ENCODE peak calls at places on chromosomes 7 and 10, in six cellular contexts. Y is hepatocyte, G is neural progenitor cell, P is OCI-LY7, J is GM23338, F is GM23248. D is an unnamed sample.

GRCh38 chr10:93999401-93999851 is 5.7 kb downstream of the PLCE1 start:
- DNase-seq in Y (peak; percentile 50), G (peak; percentile 14), P (no peak), J (peak; percentile 44), F (peak; percentile 83), D (no peak)

GRCh38 chr7:157874870-157875229 is 538.0 kb downstream of the DNAJB6 start:
- DNase-seq in Y (no peak), G (no peak), P (no peak), J (no peak), F (no peak), D (no peak)

GRCh38 chr7:35477609-35478008 is 217.3 kb downstream of the HERPUD2 start:
- DNase-seq in Y (no peak), G (no peak), P (no peak), J (peak; percentile 54), F (no peak), D (no peak)

GRCh38 chr7:21996641-21997040 is 50.9 kb upstream of the CDCA7L start:
- DNase-seq in Y (no peak), G (no peak), P (no peak), J (no peak), F (peak; percentile 33), D (peak; percentile 21)

GRCh38 chr10:22365644-22366565 is 20.6 kb downstream of the SPAG6 start:
- DNase-seq in Y (no peak), G (no peak), P (no peak), J (no peak), F (peak; percentile 50), D (no peak)

GRCh38 chr10:123781956-123782500 is 109.6 kb downstream of the CPXM2 start:
- DNase-seq in Y (no peak), G (peak; percentile 48), P (no peak), J (peak; percentile 18), F (no peak), D (no peak)

GRCh38 chr7:127250312-127251047 is 2.3 kb downstream of the GRM8 start:
- DNase-seq in Y (no peak), G (no peak), P (peak; percentile 2), J (no peak), F (peak; percentile 10), D (peak; percentile 13)

GRCh38 chr10:130076681-130077080 is 33.9 kb downstream of the C10orf143 start:
- DNase-seq in Y (no peak), G (no peak), P (no peak), J (no peak), F (no peak), D (no peak)

GRCh38 chr7:26061340-26062239 is 90.4 kb upstream of the NFE2L3 start:
- DNase-seq in Y (peak; percentile 86), G (peak; percentile 84), P (peak; percentile 75), J (peak; percentile 95), F (peak; percentile 62), D (peak; percentile 80)

GRCh38 chr7:90690159-90690858 is 94.2 kb downstream of the CDK14 start:
- DNase-seq in Y (no peak), G (no peak), P (peak; percentile 51), J (no peak), F (no peak), D (no peak)

GRCh38 chr10:50809596-50809995 is 69.9 kb downstream of the ASAH2B start:
- DNase-seq in Y (no peak), G (no peak), P (no peak), J (no peak), F (peak; percentile 74), D (peak; percentile 50)

GRCh38 chr10:48364659-48365405 is 58.4 kb downstream of the MAPK8 start:
- DNase-seq in Y (peak; percentile 54), G (no peak), P (no peak), J (no peak), F (peak; percentile 80), D (peak; percentile 82)

GRCh38 chr7:7491044-7491443 is 44.6 kb downstream of the COL28A1 start:
- DNase-seq in Y (no peak), G (no peak), P (no peak), J (no peak), F (peak; percentile 30), D (no peak)

GRCh38 chr10:4736183-4736582 is 89.8 kb upstream of the AKR1E2 start:
- DNase-seq in Y (no peak), G (no peak), P (no peak), J (no peak), F (no peak), D (no peak)

GRCh38 chr7:65477326-65477725 is 103.7 kb downstream of the ZNF92 start:
- DNase-seq in Y (peak; percentile 39), G (peak; percentile 72), P (peak; percentile 60), J (peak; percentile 91), F (peak; percentile 23), D (peak; percentile 50)

GRCh38 chr10:20887706-20888535 is 9.2 kb downstream of the NEBL start:
- DNase-seq in Y (no peak), G (no peak), P (no peak), J (no peak), F (no peak), D (no peak)

GRCh38 chr10:61262486-61263261 is 190.5 kb downstream of the TMEM26 start:
- DNase-seq in Y (no peak), G (no peak), P (no peak), J (no peak), F (peak; percentile 82), D (peak; percentile 77)

GRCh38 chr10:19772958-19773357 is 43.3 kb upstream of the PLXDC2 start:
- DNase-seq in Y (no peak), G (no peak), P (no peak), J (no peak), F (no peak), D (no peak)

GRCh38 chr10:81733547-81733946 is 141.4 kb upstream of the NRG3 start:
- DNase-seq in Y (no peak), G (no peak), P (no peak), J (no peak), F (no peak), D (no peak)

GRCh38 chr7:2717293-2717904 is 29.4 kb downstream of the AMZ1 start:
- DNase-seq in Y (peak; percentile 86), G (no peak), P (peak; percentile 70), J (no peak), F (no peak), D (no peak)

GRCh38 chr7:2717905-2718702 is 30.1 kb downstream of the AMZ1 start:
- DNase-seq in Y (no peak), G (no peak), P (no peak), J (no peak), F (no peak), D (no peak)

GRCh38 chr7:2715341-2716231 is 27.6 kb downstream of the AMZ1 start:
- DNase-seq in Y (no peak), G (no peak), P (peak; percentile 36), J (no peak), F (no peak), D (no peak)

GRCh38 chr7:2716488-2716887 is 28.5 kb downstream of the AMZ1 start:
- DNase-seq in Y (no peak), G (no peak), P (no peak), J (no peak), F (no peak), D (no peak)

GRCh38 chr7:2716906-2717292 is 28.9 kb downstream of the AMZ1 start:
- DNase-seq in Y (no peak), G (no peak), P (no peak), J (no peak), F (no peak), D (no peak)
- H3K4me1 ChIP-seq in Y (peaks cover 23% of the 10 kb centered on the region), G (no peaks in the 10 kb centered on the region), P (peaks cover 32% of the 10 kb centered on the region), J (no peaks in the 10 kb centered on the region), F (no peaks in the 10 kb centered on the region), D (peaks cover 3% of the 10 kb centered on the region)

DNA sequence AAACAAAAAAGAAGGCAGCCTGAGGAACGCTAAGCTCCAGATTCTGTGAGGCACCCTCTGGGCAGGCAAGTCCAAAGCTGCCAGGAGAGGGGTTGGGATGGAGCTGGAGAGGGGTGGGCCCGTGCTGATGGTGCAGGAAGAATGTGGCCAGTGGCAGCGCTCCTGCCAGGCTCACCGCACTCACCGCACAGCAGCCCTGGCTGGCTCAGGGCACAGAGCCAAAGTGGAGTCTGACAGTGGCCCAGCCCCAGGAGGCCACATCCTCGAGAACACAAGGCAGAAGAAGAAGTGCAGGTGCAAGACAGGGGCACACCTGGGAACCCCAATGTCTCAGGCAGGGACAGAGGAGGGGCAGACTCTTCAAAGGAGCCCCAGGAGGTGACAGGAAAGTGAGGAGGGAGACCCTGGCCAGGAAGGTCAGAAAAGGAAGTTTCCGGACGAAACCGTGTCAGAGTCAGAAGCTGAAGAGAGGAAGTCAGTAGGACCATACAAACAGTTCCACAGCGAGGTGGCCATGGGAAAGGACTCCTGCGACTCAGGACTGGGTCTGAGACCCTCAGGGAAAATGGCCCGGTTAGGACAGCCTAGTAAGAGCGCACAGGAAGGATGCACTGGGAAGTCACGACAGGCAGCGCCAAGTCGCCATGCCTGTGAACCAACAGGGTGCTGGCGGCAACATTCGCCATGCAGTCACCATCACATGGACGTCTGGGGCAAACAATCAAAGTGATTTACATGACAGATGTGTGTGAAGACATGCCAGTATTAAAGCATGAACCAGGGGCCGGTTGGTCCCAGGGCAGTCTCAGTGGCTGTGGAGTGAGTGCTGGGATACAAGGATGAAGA is 54.4 kb downstream of the COBL start:
- DNase-seq in Y (no peak), G (no peak), P (no peak), J (no peak), F (no peak), D (no peak)
- TF ChIP-seq EZH2phosphoT487 in Y (no peak), G (no peak), P (no peak), J (no peak), F (no peak), D (no peak)

GRCh38 chr7:106756884-106757283 is 95.9 kb upstream of the CCDC71L start:
- DNase-seq in Y (no peak), G (no peak), P (no peak), J (no peak), F (no peak), D (no peak)
- H2AFZ ChIP-seq in Y (no peak overlapping the region), G (no peak overlapping the region), P (no peak overlapping the region), J (peak overlapping the region; percentile 49), F (no peak overlapping the region), D (no peak overlapping the region)

GRCh38 chr10:32942081-32942480 is 15.9 kb downstream of the ITGB1 start:
- DNase-seq in Y (no peak), G (no peak), P (no peak), J (no peak), F (no peak), D (no peak)

GRCh38 chr10:32941357-32941756 is 16.7 kb downstream of the ITGB1 start:
- DNase-seq in Y (no peak), G (no peak), P (no peak), J (no peak), F (no peak), D (no peak)

GRCh38 chr10:32939296-32940111 is 18.5 kb downstream of the ITGB1 start:
- DNase-seq in Y (no peak), G (no peak), P (no peak), J (no peak), F (no peak), D (peak; percentile 93)

GRCh38 chr10:32938554-32939061 is 19.4 kb downstream of the ITGB1 start:
- DNase-seq in Y (peak; percentile 51), G (peak; percentile 37), P (no peak), J (peak; percentile 40), F (peak; percentile 44), D (no peak)

GRCh38 chr10:32940321-32941264 is 17.4 kb downstream of the ITGB1 start:
- DNase-seq in Y (no peak), G (no peak), P (no peak), J (no peak), F (no peak), D (no peak)
- H3K4me1 ChIP-seq in Y (peaks cover 16% of the 10 kb centered on the region), G (peaks cover 33% of the 10 kb centered on the region), P (peaks cover 63% of the 10 kb centered on the region), J (peaks cover 69% of the 10 kb centered on the region), F (peaks cover 82% of the 10 kb centered on the region), D (peaks cover 51% of the 10 kb centered on the region)

D was measured in PC-3.